ENCODE peak calls at places on chromosome 18, in nine cellular contexts. One of them, this sample, is unnamed.

GRCh38 chr18:67219821-67220220 is 296.7 kb downstream of the DSEL start:
- DNase-seq in activated CD4-positive, alpha-beta T cell treated with anti-CD3 and anti-CD28 coated beads, Interleukin-2, amount 50 U/mL, for 1 hour: no peak
- DNase-seq in NCI-H1092: no peak
- DNase-seq in heart right ventricle: no peak
- DNase-seq in activated T-cell treated with anti-CD3 and anti-CD28 coated beads for 1 hour: no peak
- DNase-seq in stimulated activated CD4-positive, alpha-beta T cell treated with anti-CD3 and anti-CD28 coated beads, Interleukin-15, amount 100 ng/mL, for 24 hours: no peak
- DNase-seq in NCI-H748 treated with DMSO at 0.1 percent for 48 hours: no peak
- DNase-seq in natural killer cell: no peak
- DNase-seq in endothelial cell: no peak
- DNase-seq in this sample: no peak

GRCh38 chr18:43606800-43607199 is 329.5 kb upstream of the SYT4 start:
- DNase-seq in activated CD4-positive, alpha-beta T cell treated with anti-CD3 and anti-CD28 coated beads, Interleukin-2, amount 50 U/mL, for 1 hour: no peak
- DNase-seq in NCI-H1092: no peak
- DNase-seq in heart right ventricle: no peak
- DNase-seq in activated T-cell treated with anti-CD3 and anti-CD28 coated beads for 1 hour: no peak
- DNase-seq in stimulated activated CD4-positive, alpha-beta T cell treated with anti-CD3 and anti-CD28 coated beads, Interleukin-15, amount 100 ng/mL, for 24 hours: no peak
- DNase-seq in NCI-H748 treated with DMSO at 0.1 percent for 48 hours: no peak
- DNase-seq in natural killer cell: no peak
- DNase-seq in endothelial cell: no peak
- DNase-seq in this sample: no peak

GRCh38 chr18:64974378-64975125 is 776.3 kb upstream of the CDH7 start:
- DNase-seq in activated CD4-positive, alpha-beta T cell treated with anti-CD3 and anti-CD28 coated beads, Interleukin-2, amount 50 U/mL, for 1 hour: no peak
- DNase-seq in NCI-H1092: no peak
- DNase-seq in heart right ventricle: no peak
- DNase-seq in activated T-cell treated with anti-CD3 and anti-CD28 coated beads for 1 hour: no peak
- DNase-seq in stimulated activated CD4-positive, alpha-beta T cell treated with anti-CD3 and anti-CD28 coated beads, Interleukin-15, amount 100 ng/mL, for 24 hours: no peak
- DNase-seq in NCI-H748 treated with DMSO at 0.1 percent for 48 hours: no peak
- DNase-seq in natural killer cell: no peak
- DNase-seq in endothelial cell: no peak
- DNase-seq in this sample: no peak

GRCh38 chr18:36572135-36572856 is 256.5 kb downstream of the TPGS2 start:
- DNase-seq in activated CD4-positive, alpha-beta T cell treated with anti-CD3 and anti-CD28 coated beads, Interleukin-2, amount 50 U/mL, for 1 hour: no peak
- DNase-seq in NCI-H1092: peak; percentile 58
- DNase-seq in heart right ventricle: no peak
- DNase-seq in activated T-cell treated with anti-CD3 and anti-CD28 coated beads for 1 hour: no peak
- DNase-seq in stimulated activated CD4-positive, alpha-beta T cell treated with anti-CD3 and anti-CD28 coated beads, Interleukin-15, amount 100 ng/mL, for 24 hours: peak; percentile 12
- DNase-seq in NCI-H748 treated with DMSO at 0.1 percent for 48 hours: peak; percentile 45
- DNase-seq in natural killer cell: no peak
- DNase-seq in endothelial cell: peak; percentile 44
- DNase-seq in this sample: peak; percentile 55

GRCh38 chr18:67513285-67513684 is 3.2 kb downstream of the DSEL start:
- DNase-seq in activated CD4-positive, alpha-beta T cell treated with anti-CD3 and anti-CD28 coated beads, Interleukin-2, amount 50 U/mL, for 1 hour: no peak
- DNase-seq in NCI-H1092: no peak
- DNase-seq in heart right ventricle: no peak
- DNase-seq in activated T-cell treated with anti-CD3 and anti-CD28 coated beads for 1 hour: no peak
- DNase-seq in stimulated activated CD4-positive, alpha-beta T cell treated with anti-CD3 and anti-CD28 coated beads, Interleukin-15, amount 100 ng/mL, for 24 hours: no peak
- DNase-seq in NCI-H748 treated with DMSO at 0.1 percent for 48 hours: no peak
- DNase-seq in natural killer cell: no peak
- DNase-seq in endothelial cell: no peak
- DNase-seq in this sample: no peak

GRCh38 chr18:6997802-6998201 is 119.8 kb downstream of the LAMA1 start:
- DNase-seq in activated CD4-positive, alpha-beta T cell treated with anti-CD3 and anti-CD28 coated beads, Interleukin-2, amount 50 U/mL, for 1 hour: no peak
- DNase-seq in NCI-H1092: no peak
- DNase-seq in heart right ventricle: no peak
- DNase-seq in activated T-cell treated with anti-CD3 and anti-CD28 coated beads for 1 hour: no peak
- DNase-seq in stimulated activated CD4-positive, alpha-beta T cell treated with anti-CD3 and anti-CD28 coated beads, Interleukin-15, amount 100 ng/mL, for 24 hours: no peak
- DNase-seq in NCI-H748 treated with DMSO at 0.1 percent for 48 hours: no peak
- DNase-seq in natural killer cell: no peak
- DNase-seq in endothelial cell: no peak
- DNase-seq in this sample: no peak

GRCh38 chr18:23689616-23690504 is 607 bp downstream of the LAMA3 start:
- DNase-seq in activated CD4-positive, alpha-beta T cell treated with anti-CD3 and anti-CD28 coated beads, Interleukin-2, amount 50 U/mL, for 1 hour: no peak
- DNase-seq in NCI-H1092: no peak
- DNase-seq in heart right ventricle: peak; percentile 18
- DNase-seq in activated T-cell treated with anti-CD3 and anti-CD28 coated beads for 1 hour: no peak
- DNase-seq in stimulated activated CD4-positive, alpha-beta T cell treated with anti-CD3 and anti-CD28 coated beads, Interleukin-15, amount 100 ng/mL, for 24 hours: peak; percentile 32
- DNase-seq in NCI-H748 treated with DMSO at 0.1 percent for 48 hours: no peak
- DNase-seq in natural killer cell: no peak
- DNase-seq in endothelial cell: peak; percentile 14
- DNase-seq in this sample: peak; percentile 27

GRCh38 chr18:72207280-72207679 is 336.9 kb downstream of the CBLN2 start:
- DNase-seq in activated CD4-positive, alpha-beta T cell treated with anti-CD3 and anti-CD28 coated beads, Interleukin-2, amount 50 U/mL, for 1 hour: no peak
- DNase-seq in NCI-H1092: no peak
- DNase-seq in heart right ventricle: no peak
- DNase-seq in activated T-cell treated with anti-CD3 and anti-CD28 coated beads for 1 hour: no peak
- DNase-seq in stimulated activated CD4-positive, alpha-beta T cell treated with anti-CD3 and anti-CD28 coated beads, Interleukin-15, amount 100 ng/mL, for 24 hours: no peak
- DNase-seq in NCI-H748 treated with DMSO at 0.1 percent for 48 hours: no peak
- DNase-seq in natural killer cell: no peak
- DNase-seq in endothelial cell: no peak
- DNase-seq in this sample: peak; percentile 5

GRCh38 chr18:59911600-59911999 is 11.8 kb downstream of the PMAIP1 start:
- DNase-seq in activated CD4-positive, alpha-beta T cell treated with anti-CD3 and anti-CD28 coated beads, Interleukin-2, amount 50 U/mL, for 1 hour: no peak
- DNase-seq in NCI-H1092: no peak
- DNase-seq in heart right ventricle: no peak
- DNase-seq in activated T-cell treated with anti-CD3 and anti-CD28 coated beads for 1 hour: no peak
- DNase-seq in stimulated activated CD4-positive, alpha-beta T cell treated with anti-CD3 and anti-CD28 coated beads, Interleukin-15, amount 100 ng/mL, for 24 hours: no peak
- DNase-seq in NCI-H748 treated with DMSO at 0.1 percent for 48 hours: no peak
- DNase-seq in natural killer cell: no peak
- DNase-seq in endothelial cell: no peak
- DNase-seq in this sample: no peak

GRCh38 chr18:74316257-74317180 is 880 bp downstream of the C18orf63 start:
- DNase-seq in activated CD4-positive, alpha-beta T cell treated with anti-CD3 and anti-CD28 coated beads, Interleukin-2, amount 50 U/mL, for 1 hour: no peak
- DNase-seq in NCI-H1092: no peak
- DNase-seq in heart right ventricle: no peak
- DNase-seq in activated T-cell treated with anti-CD3 and anti-CD28 coated beads for 1 hour: no peak
- DNase-seq in stimulated activated CD4-positive, alpha-beta T cell treated with anti-CD3 and anti-CD28 coated beads, Interleukin-15, amount 100 ng/mL, for 24 hours: no peak
- DNase-seq in NCI-H748 treated with DMSO at 0.1 percent for 48 hours: no peak
- DNase-seq in natural killer cell: no peak
- DNase-seq in endothelial cell: no peak
- DNase-seq in this sample: no peak

GRCh38 chr18:49008716-49009115 is 58.0 kb upstream of the SMAD7 start:
- DNase-seq in activated CD4-positive, alpha-beta T cell treated with anti-CD3 and anti-CD28 coated beads, Interleukin-2, amount 50 U/mL, for 1 hour: no peak
- DNase-seq in NCI-H1092: no peak
- DNase-seq in heart right ventricle: no peak
- DNase-seq in activated T-cell treated with anti-CD3 and anti-CD28 coated beads for 1 hour: no peak
- DNase-seq in stimulated activated CD4-positive, alpha-beta T cell treated with anti-CD3 and anti-CD28 coated beads, Interleukin-15, amount 100 ng/mL, for 24 hours: no peak
- DNase-seq in NCI-H748 treated with DMSO at 0.1 percent for 48 hours: no peak
- DNase-seq in natural killer cell: no peak
- DNase-seq in endothelial cell: no peak
- DNase-seq in this sample: no peak

GRCh38 chr18:78913395-78913794 is 66.2 kb upstream of the SALL3 start:
- DNase-seq in activated CD4-positive, alpha-beta T cell treated with anti-CD3 and anti-CD28 coated beads, Interleukin-2, amount 50 U/mL, for 1 hour: no peak
- DNase-seq in NCI-H1092: no peak
- DNase-seq in heart right ventricle: no peak
- DNase-seq in activated T-cell treated with anti-CD3 and anti-CD28 coated beads for 1 hour: no peak
- DNase-seq in stimulated activated CD4-positive, alpha-beta T cell treated with anti-CD3 and anti-CD28 coated beads, Interleukin-15, amount 100 ng/mL, for 24 hours: no peak
- DNase-seq in NCI-H748 treated with DMSO at 0.1 percent for 48 hours: no peak
- DNase-seq in natural killer cell: no peak
- DNase-seq in endothelial cell: no peak
- DNase-seq in this sample: no peak

GRCh38 chr18:78240867-78241266 is 738.8 kb upstream of the SALL3 start:
- DNase-seq in activated CD4-positive, alpha-beta T cell treated with anti-CD3 and anti-CD28 coated beads, Interleukin-2, amount 50 U/mL, for 1 hour: no peak
- DNase-seq in NCI-H1092: no peak
- DNase-seq in heart right ventricle: no peak
- DNase-seq in activated T-cell treated with anti-CD3 and anti-CD28 coated beads for 1 hour: no peak
- DNase-seq in stimulated activated CD4-positive, alpha-beta T cell treated with anti-CD3 and anti-CD28 coated beads, Interleukin-15, amount 100 ng/mL, for 24 hours: no peak
- DNase-seq in NCI-H748 treated with DMSO at 0.1 percent for 48 hours: no peak
- DNase-seq in natural killer cell: no peak
- DNase-seq in endothelial cell: no peak
- DNase-seq in this sample: no peak

This sample was measured in T47D.